ENCODE peak calls at places on chromosomes 11 and 22, in seven cellular contexts. Z, B, S, I, W, T and U are unnamed samples.

GRCh38 chr11:8382436-8383053 is 118.9 kb upstream of the LMO1 start:
- DNase-seq in Z (no peak), B (no peak), S (no peak), I (no peak), W (no peak), T (no peak), U (no peak)

GRCh38 chr22:20852076-20852475 is 6.5 kb downstream of the PI4KA start:
- DNase-seq in Z (no peak), B (no peak), S (no peak), I (no peak), W (no peak), T (no peak), U (no peak)

GRCh38 chr11:47325271-47326041 is 27.0 kb downstream of the MYBPC3 start:
- DNase-seq in Z (peak), B (no peak), S (no peak), I (no peak), W (no peak), T (no peak), U (no peak)

GRCh38 chr11:113091578-113091844 is 130.3 kb downstream of the NCAM1 start:
- DNase-seq in Z (no peak), B (no peak), S (no peak), I (no peak), W (no peak), T (no peak), U (no peak)

GRCh38 chr11:8090756-8091155 is 9.7 kb downstream of the TUB start:
- DNase-seq in Z (no peak), B (no peak), S (no peak), I (no peak), W (no peak), T (no peak), U (no peak)

GRCh38 chr11:36019722-36020121 is 75.9 kb downstream of the LDLRAD3 start:
- DNase-seq in Z (no peak), B (no peak), S (no peak), I (no peak), W (no peak), T (no peak), U (no peak)

GRCh38 chr11:79040348-79040747 is 400.5 kb downstream of the TENM4 start:
- DNase-seq in Z (no peak), B (no peak), S (no peak), I (no peak), W (no peak), T (no peak), U (no peak)

GRCh38 chr11:2930705-2931415 is 1.6 kb upstream of the PHLDA2 start:
- DNase-seq in Z (peak), B (peak), S (no peak), I (peak), W (no peak), T (no peak), U (peak)

GRCh38 chr11:116366980-116367640 is 405.7 kb downstream of the BUD13 start:
- DNase-seq in Z (no peak), B (no peak), S (no peak), I (no peak), W (no peak), T (no peak), U (no peak)

GRCh38 chr11:131274233-131274632 is 96.2 kb upstream of the NTM start:
- DNase-seq in Z (no peak), B (no peak), S (no peak), I (no peak), W (no peak), T (no peak), U (no peak)

GRCh38 chr22:17860220-17860965 is 86.1 kb upstream of the BID start:
- DNase-seq in Z (no peak), B (no peak), S (no peak), I (no peak), W (no peak), T (no peak), U (no peak)

GRCh38 chr11:94171693-94172440 is 43.2 kb downstream of the PANX1 start:
- DNase-seq in Z (peak), B (no peak), S (peak), I (peak), W (no peak), T (no peak), U (no peak)

GRCh38 chr11:112002491-112003216 is 22.6 kb upstream of the DLAT start:
- DNase-seq in Z (no peak), B (no peak), S (no peak), I (no peak), W (no peak), T (no peak), U (no peak)

GRCh38 chr22:44667829-44668189 is 34.2 kb upstream of the PRR5 start:
- DNase-seq in Z (no peak), B (no peak), S (no peak), I (peak), W (no peak), T (no peak), U (no peak)

GRCh38 chr22:17243524-17243923 is 24.3 kb upstream of the ADA2 start:
- DNase-seq in Z (no peak), B (no peak), S (no peak), I (peak), W (no peak), T (no peak), U (no peak)

GRCh38 chr11:127052420-127052819 is 51.9 kb upstream of the KIRREL3 start:
- DNase-seq in Z (no peak), B (no peak), S (no peak), I (no peak), W (no peak), T (no peak), U (no peak)

GRCh38 chr22:36328635-36329216 is 59.0 kb downstream of the MYH9 start:
- DNase-seq in Z (peak), B (peak), S (no peak), I (peak), W (no peak), T (peak), U (no peak)

GRCh38 chr11:119051440-119052162 is 5.4 kb downstream of the HYOU1 start:
- DNase-seq in Z (no peak), B (no peak), S (no peak), I (no peak), W (no peak), T (no peak), U (no peak)

GRCh38 chr11:34633990-34634725 is 13.3 kb downstream of the EHF start:
- DNase-seq in Z (no peak), B (no peak), S (no peak), I (no peak), W (no peak), T (no peak), U (no peak)

GRCh38 chr11:12200359-12201015 is 90.1 kb downstream of the MICAL2 start:
- DNase-seq in Z (no peak), B (peak), S (no peak), I (peak), W (no peak), T (no peak), U (no peak)

GRCh38 chr11:108963118-108963517 is 298.2 kb downstream of the DDX10 start:
- DNase-seq in Z (no peak), B (no peak), S (no peak), I (no peak), W (no peak), T (no peak), U (no peak)

GRCh38 chr11:108959124-108959761 is 294.4 kb downstream of the DDX10 start:
- DNase-seq in Z (no peak), B (no peak), S (no peak), I (no peak), W (no peak), T (no peak), U (no peak)

GRCh38 chr11:108960498-108960897 is 295.6 kb downstream of the DDX10 start:
- DNase-seq in Z (no peak), B (no peak), S (no peak), I (no peak), W (no peak), T (no peak), U (no peak)

GRCh38 chr11:108959874-108960273 is 295.0 kb downstream of the DDX10 start:
- DNase-seq in Z (no peak), B (no peak), S (no peak), I (no peak), W (no peak), T (no peak), U (no peak)

GRCh38 chr11:108961095-108961494 is 296.2 kb downstream of the DDX10 start:
- DNase-seq in Z (no peak), B (no peak), S (no peak), I (no peak), W (no peak), T (no peak), U (no peak)
- H3K27ac ChIP-seq in Z (no peak), B (no peak), S (no peak), I (no peak), W (no peak), T (no peak), U (no peak)

DNA sequence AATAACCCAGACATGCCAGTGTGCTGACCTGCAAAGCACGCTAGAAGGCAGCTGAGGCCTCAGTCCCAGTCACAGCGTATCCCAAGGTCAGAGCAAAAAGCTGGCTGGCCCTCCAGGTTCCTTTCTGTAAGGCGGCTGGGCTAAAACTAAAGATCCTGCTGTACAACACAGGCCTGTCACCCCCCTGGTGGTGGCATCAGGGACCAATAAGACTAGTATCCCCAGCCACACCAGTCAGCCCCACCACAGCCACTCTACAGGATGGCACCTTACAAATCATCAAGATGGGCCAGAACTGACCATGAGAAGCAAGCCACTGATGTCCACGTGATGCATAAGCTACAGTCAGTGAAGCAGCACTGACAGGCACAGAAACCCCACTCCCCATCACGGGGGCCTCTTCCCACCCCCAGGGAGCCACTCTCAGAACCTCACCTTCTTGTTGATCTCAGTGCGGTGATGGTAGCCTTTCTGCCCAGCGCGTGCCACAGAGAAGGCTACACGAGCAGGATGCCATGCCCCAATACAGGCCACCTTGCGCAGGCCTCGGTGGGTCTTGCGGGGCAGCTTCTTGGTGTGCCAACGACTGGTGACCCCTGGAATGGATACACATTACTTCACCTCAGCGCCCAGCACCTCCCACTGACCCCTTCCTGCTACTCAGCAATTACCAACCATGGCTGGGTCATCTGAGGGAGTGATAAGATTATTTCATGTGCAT is 5.0 kb downstream of the RPL3 start:
- DNase-seq in Z (no peak), B (peak), S (no peak), I (no peak), W (no peak), T (no peak), U (no peak)
- TF ChIP-seq POLR2A in Z (no peak), B (no peak), S (no peak), I (no peak), W (no peak), T (no peak), U (no peak)

GRCh38 chr11:76448506-76448905 is 3.7 kb downstream of the EMSY start:
- DNase-seq in Z (no peak), B (no peak), S (no peak), I (no peak), W (no peak), T (no peak), U (no peak)
- H3K27ac ChIP-seq in Z (no peak), B (no peak), S (no peak), I (no peak), W (no peak), T (no peak), U (no peak)

GRCh38 chr22:33788927-33789326 is 131.3 kb downstream of the LARGE1 start:
- DNase-seq in Z (no peak), B (no peak), S (no peak), I (no peak), W (no peak), T (no peak), U (no peak)

GRCh38 chr22:33793464-33793863 is 126.8 kb downstream of the LARGE1 start:
- DNase-seq in Z (no peak), B (no peak), S (no peak), I (no peak), W (no peak), T (no peak), U (no peak)

GRCh38 chr22:33796494-33796893 is 123.8 kb downstream of the LARGE1 start:
- DNase-seq in Z (no peak), B (no peak), S (no peak), I (no peak), W (no peak), T (no peak), U (no peak)

GRCh38 chr22:33789690-33790253 is 130.5 kb downstream of the LARGE1 start:
- DNase-seq in Z (no peak), B (no peak), S (no peak), I (no peak), W (no peak), T (no peak), U (no peak)

GRCh38 chr22:33792837-33793236 is 127.4 kb downstream of the LARGE1 start:
- DNase-seq in Z (no peak), B (no peak), S (no peak), I (no peak), W (no peak), T (peak), U (no peak)
- TF ChIP-seq POLR2A in Z (no peak), B (no peak), S (no peak), I (no peak), W (no peak), T (no peak), U (no peak)

GRCh38 chr22:27437570-27437969 is 364.0 kb downstream of the MN1 start:
- DNase-seq in Z (no peak), B (no peak), S (no peak), I (no peak), W (no peak), T (no peak), U (no peak)
- H3K27ac ChIP-seq in Z (no peak), B (peak), S (no peak), I (peak), W (peak), T (no peak), U (no peak)

GRCh38 chr11:208177-208916 is 839 bp downstream of the RIC8A start:
- DNase-seq in Z (peak), B (peak), S (peak), I (peak), W (no peak), T (peak), U (peak)
- TF ChIP-seq POLR2A in Z (no peak), B (peak), S (peak), I (peak), W (peak), T (peak), U (peak)

DNA sequence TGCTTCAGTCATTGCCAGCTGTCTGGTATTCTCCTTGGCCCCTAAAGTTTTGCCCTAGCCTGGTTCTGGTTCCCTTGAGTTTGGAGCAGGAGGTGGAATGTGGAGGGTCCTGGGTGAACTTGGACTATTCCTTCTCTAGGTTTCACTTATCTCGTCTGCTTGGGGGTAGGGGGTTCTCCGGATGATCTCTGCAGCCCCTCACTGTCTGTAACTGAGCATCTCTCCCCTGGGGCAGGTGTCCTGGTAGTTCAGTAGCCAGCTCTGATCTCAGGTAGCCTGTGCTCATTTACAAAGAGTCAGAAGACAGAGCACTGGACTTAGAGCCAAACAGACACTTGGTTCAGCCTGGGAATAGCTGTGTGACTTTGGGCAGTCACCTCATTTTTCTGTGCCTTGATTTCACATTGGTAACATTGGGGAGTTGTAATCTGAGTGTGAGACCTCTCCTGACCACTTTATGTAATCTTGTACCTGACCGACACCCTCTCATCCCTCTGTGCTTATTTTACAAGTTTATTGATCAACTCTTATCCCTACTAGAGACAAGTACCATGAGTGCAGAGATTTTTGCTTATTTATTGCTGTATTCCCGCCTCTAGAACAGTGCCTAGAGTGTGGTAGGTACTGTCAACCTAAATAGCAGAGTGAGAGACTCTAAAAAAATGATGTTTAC is 804 bp downstream of the CCDC134 start:
- DNase-seq in Z (no peak), B (no peak), S (no peak), I (no peak), W (no peak), T (no peak), U (no peak)
- H3K27ac ChIP-seq in Z (peak), B (peak), S (peak), I (peak), W (peak), T (no peak), U (peak)

GRCh38 chr11:65297026-65297667 is 17.5 kb upstream of the CDC42EP2 start:
- DNase-seq in Z (no peak), B (no peak), S (no peak), I (no peak), W (no peak), T (no peak), U (peak)

GRCh38 chr11:65295571-65296338 is 18.9 kb upstream of the CDC42EP2 start:
- DNase-seq in Z (no peak), B (no peak), S (no peak), I (no peak), W (no peak), T (no peak), U (no peak)

GRCh38 chr11:65298655-65299179 is 15.9 kb upstream of the CDC42EP2 start:
- DNase-seq in Z (no peak), B (peak), S (peak), I (peak), W (no peak), T (peak), U (no peak)

GRCh38 chr11:65300621-65301290 is 13.9 kb upstream of the CDC42EP2 start:
- DNase-seq in Z (no peak), B (no peak), S (no peak), I (no peak), W (no peak), T (no peak), U (no peak)

GRCh38 chr11:65298131-65298535 is 16.5 kb upstream of the CDC42EP2 start:
- DNase-seq in Z (peak), B (peak), S (peak), I (peak), W (no peak), T (peak), U (peak)
- TF ChIP-seq POLR2A in Z (no peak), B (no peak), S (no peak), I (no peak), W (no peak), T (no peak), U (no peak)

GRCh38 chr11:96279421-96280290 is 63.3 kb downstream of the MAML2 start:
- DNase-seq in Z (no peak), B (no peak), S (no peak), I (no peak), W (no peak), T (no peak), U (no peak)
- H3K27ac ChIP-seq in Z (no peak), B (no peak), S (no peak), I (peak), W (peak), T (no peak), U (no peak)

DNA sequence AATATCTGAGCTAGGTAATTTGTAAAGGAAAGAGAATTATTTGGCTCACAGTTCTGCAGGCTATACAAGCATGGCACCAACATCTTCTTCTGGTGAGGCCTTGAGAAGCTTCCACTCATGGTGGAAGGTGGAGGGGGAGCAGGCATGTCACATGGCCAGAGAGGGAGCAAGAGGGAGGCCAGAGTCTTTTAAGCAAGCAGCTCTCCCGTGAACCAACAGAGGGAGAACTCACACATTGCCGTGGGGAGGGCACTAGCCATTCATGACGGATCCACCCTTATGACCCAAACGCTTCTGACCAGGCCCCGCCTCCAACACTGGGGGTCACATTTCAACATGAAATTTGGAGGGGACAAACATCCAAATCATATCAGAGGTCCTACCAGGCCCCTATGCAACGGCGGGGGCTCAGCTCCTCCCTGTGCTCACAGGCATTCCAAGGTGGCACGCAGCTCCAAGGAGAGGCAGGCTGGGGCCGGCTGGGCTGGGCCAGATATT is 4.6 kb downstream of the C11orf96 start:
- DNase-seq in Z (no peak), B (no peak), S (no peak), I (no peak), W (no peak), T (no peak), U (no peak)
- TF ChIP-seq POLR2A in Z (no peak), B (no peak), S (no peak), I (no peak), W (no peak), T (peak), U (peak)